ENCODE peak calls at places on chromosomes 12 and 14, in seven cellular contexts. D is omental fat pad, P is GM12865, C is stomach, Z is GM20000, S is esophagus squamous epithelium, L is cardiac muscle cell. I is an unnamed sample.
A peak's percentile ranks its signal among the peaks of the same experiment; 100 is the strongest.

GRCh38 chr14:91058017-91058675 is 2.3 kb downstream of the RPS6KA5 start:
- DNase-seq in P (no peak), S (no peak), C (no peak), D (no peak), L (no peak), Z (no peak), I (no peak)

GRCh38 chr14:91509083-91509877 is 830 bp downstream of the PPP4R3A start:
- DNase-seq in P (peak; percentile 45), Z (peak; percentile 53), L (peak; percentile 63), D (no peak), S (no peak), C (peak; percentile 39), I (peak; percentile 44)

GRCh38 chr14:69090187-69090789 is 62.6 kb downstream of the DCAF5 start:
- DNase-seq in P (peak; percentile 46), D (no peak), L (peak; percentile 45), S (no peak), Z (no peak), C (no peak), I (peak; percentile 51)

GRCh38 chr12:63989301-63989845 is 144.9 kb downstream of the SRGAP1 start:
- DNase-seq in S (no peak), D (no peak), Z (no peak), L (no peak), C (peak; percentile 28), P (no peak), I (no peak)

GRCh38 chr12:98126637-98127335 is 388.6 kb upstream of the TMPO start:
- DNase-seq in P (no peak), Z (no peak), L (no peak), D (no peak), C (no peak), S (no peak), I (no peak)

GRCh38 chr12:93526786-93527428 is 45.6 kb upstream of the SOCS2 start:
- DNase-seq in Z (no peak), C (no peak), S (no peak), D (no peak), L (peak; percentile 19), P (no peak), I (no peak)

GRCh38 chr14:66380143-66380542 is 106.0 kb upstream of the CCDC196 start:
- DNase-seq in L (no peak), P (no peak), S (no peak), Z (no peak), C (peak; percentile 60), D (no peak), I (no peak)

GRCh38 chr12:46585854-46586621 is 213.5 kb upstream of the SLC38A2 start:
- DNase-seq in L (peak; percentile 46), C (peak; percentile 72), Z (no peak), D (no peak), S (no peak), P (peak; percentile 71), I (peak; percentile 49)

GRCh38 chr14:63248211-63248610 is 44.0 kb downstream of the RHOJ start:
- DNase-seq in L (no peak), D (no peak), P (no peak), S (no peak), Z (no peak), C (no peak), I (no peak)

GRCh38 chr12:104333692-104334255 is 30.2 kb downstream of the EID3 start:
- DNase-seq in Z (no peak), S (no peak), P (no peak), C (no peak), D (no peak), L (no peak), I (no peak)

GRCh38 chr12:44930972-44931600 is 55.0 kb upstream of the NELL2 start:
- DNase-seq in L (peak; percentile 89), S (no peak), C (no peak), Z (peak; percentile 17), D (no peak), P (peak; percentile 36), I (no peak)

GRCh38 chr14:89237923-89238529 is 179.0 kb downstream of the FOXN3 start:
- DNase-seq in D (no peak), S (no peak), Z (no peak), C (no peak), L (no peak), P (no peak), I (no peak)

GRCh38 chr12:59429766-59430165 is 166.1 kb upstream of the SLC16A7 start:
- DNase-seq in D (no peak), C (no peak), P (no peak), S (no peak), L (no peak), Z (no peak), I (no peak)

GRCh38 chr12:93778306-93778705 is 101.1 kb downstream of the CRADD start:
- DNase-seq in L (no peak), P (no peak), C (no peak), D (no peak), Z (no peak), S (no peak), I (no peak)

GRCh38 chr12:20220339-20220738 is 148.0 kb upstream of the PDE3A start:
- DNase-seq in C (no peak), S (no peak), Z (peak; percentile 16), P (peak; percentile 50), L (no peak), D (no peak), I (no peak)

GRCh38 chr12:34396006-34396860 is 373.9 kb downstream of the ALG10 start:
- DNase-seq in D (peak; percentile 8), S (no peak), L (no peak), Z (peak; percentile 0), C (peak; percentile 7), P (no peak), I (no peak)

GRCh38 chr12:34396861-34397590 is 374.7 kb downstream of the ALG10 start:
- DNase-seq in Z (peak; percentile 0), P (no peak), C (peak; percentile 5), D (no peak), S (no peak), L (no peak), I (no peak)

GRCh38 chr12:34398706-34399630 is 376.7 kb downstream of the ALG10 start:
- DNase-seq in S (no peak), P (no peak), L (no peak), C (peak; percentile 16), D (peak; percentile 16), Z (peak; percentile 0), I (no peak)

GRCh38 chr12:34398366-34398705 is 376.0 kb downstream of the ALG10 start:
- DNase-seq in C (peak; percentile 16), Z (peak; percentile 0), P (no peak), L (no peak), S (no peak), D (peak; percentile 12), I (no peak)

DNA sequence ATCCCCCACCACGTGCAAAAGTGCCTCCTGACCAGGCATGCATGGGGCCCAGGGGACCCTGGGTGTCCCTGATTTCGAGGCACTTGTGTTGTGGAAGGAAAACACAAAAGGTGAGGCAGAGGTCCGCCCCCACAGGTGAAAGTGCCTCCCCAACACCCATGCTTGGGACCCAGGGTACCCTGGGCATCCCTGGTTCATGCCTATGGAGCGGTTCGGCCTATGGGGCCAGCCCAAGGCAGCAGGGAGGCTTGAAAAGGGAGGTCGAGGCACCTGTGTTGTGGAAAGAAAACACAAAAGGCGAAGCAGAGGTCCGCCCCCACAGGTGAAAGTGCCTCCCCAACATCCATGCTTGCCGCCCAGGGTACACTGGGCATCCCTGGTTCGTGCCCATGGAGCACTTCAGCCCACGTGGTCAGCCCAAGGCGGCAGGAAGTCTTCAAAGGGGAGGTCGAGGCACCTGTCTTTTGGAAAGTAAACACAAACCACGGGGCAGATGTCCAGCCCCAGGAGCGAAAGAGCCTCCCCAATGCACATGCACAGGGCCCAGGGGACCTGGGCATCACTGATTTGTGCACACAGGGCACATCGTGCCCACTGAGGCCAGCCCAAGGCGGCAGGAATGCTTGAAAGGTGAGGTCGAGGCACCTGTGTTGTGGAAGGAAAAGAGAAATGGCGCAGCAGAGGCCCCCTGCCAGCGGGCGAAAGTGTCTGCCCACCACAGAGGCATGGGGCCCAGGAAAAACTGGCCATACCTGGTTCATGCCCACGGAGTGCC is 375.5 kb downstream of the ALG10 start:
- DNase-seq in S (no peak), D (peak; percentile 16), P (no peak), C (peak; percentile 17), L (no peak), Z (peak; percentile 0), I (no peak)
- TF ChIP-seq CTCF in S (no peak), D (no peak), P (no peak), C (no peak), L (no peak), Z (no peak), I (no peak)

GRCh38 chr14:54447231-54447692 is 6.1 kb upstream of the CNIH1 start:
- DNase-seq in P (no peak), Z (no peak), S (no peak), C (peak; percentile 37), L (no peak), D (no peak), I (peak; percentile 14)
- TF ChIP-seq CTCF in P (no peak), Z (no peak), S (no peak), C (no peak), L (no peak), D (no peak), I (no peak)

DNA sequence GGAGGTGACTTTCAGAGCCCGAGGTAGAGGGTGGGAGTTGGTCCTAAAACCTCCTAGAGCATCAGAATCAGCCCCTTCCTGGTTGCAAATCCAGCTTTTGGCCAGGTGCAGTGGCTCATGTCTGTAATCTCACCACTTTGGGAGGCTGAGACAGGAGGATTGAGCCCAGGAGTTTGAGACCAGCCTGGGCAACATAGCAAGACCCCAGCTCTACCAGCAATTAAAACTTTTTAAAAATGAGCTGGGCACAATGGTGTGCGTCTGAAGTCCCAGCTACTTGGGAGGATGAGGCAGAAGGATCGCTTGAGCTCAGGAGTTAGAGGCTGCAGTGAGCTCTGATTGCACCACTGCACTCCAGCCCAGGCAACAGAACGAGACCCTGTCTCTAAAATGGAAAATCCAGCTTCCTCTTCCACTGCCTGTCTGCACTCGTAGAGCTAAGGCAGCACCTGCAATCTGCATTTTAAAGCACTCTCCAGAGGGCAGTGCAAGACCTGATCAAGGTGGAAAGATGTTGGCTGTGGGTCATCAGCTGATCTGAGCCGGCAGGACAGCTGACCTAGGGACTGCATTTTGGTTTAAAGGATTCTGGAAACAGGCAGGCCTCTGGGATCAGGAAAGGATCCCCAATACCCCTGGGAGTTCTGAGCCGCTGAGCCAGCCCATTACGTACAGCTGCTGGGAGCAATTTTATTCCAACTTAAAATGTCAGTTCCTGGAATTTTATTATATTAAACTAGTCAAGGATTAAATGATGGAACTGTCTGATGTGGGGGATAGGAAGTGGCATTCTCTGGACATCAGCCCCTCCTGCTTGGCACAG is 1.8 kb upstream of the TESC start:
- DNase-seq in P (no peak), C (no peak), S (no peak), L (no peak), D (no peak), Z (no peak), I (no peak)
- TF ChIP-seq CTCF in P (no peak), C (no peak), S (no peak), L (no peak), D (no peak), Z (no peak), I (no peak)

GRCh38 chr12:31008961-31009840 is 64.5 kb upstream of the DDX11 start:
- DNase-seq in Z (no peak), S (no peak), C (no peak), L (no peak), D (no peak), P (no peak), I (no peak)

GRCh38 chr12:31015215-31015614 is 58.4 kb upstream of the DDX11 start:
- DNase-seq in C (no peak), D (no peak), Z (no peak), S (no peak), L (no peak), P (no peak), I (no peak)

GRCh38 chr12:31009976-31010375 is 63.7 kb upstream of the DDX11 start:
- DNase-seq in D (no peak), C (no peak), P (no peak), Z (no peak), S (no peak), L (no peak), I (no peak)

GRCh38 chr12:31011336-31011735 is 62.3 kb upstream of the DDX11 start:
- DNase-seq in Z (no peak), C (no peak), L (no peak), D (no peak), S (no peak), P (no peak), I (no peak)

GRCh38 chr12:31011746-31012567 is 61.7 kb upstream of the DDX11 start:
- DNase-seq in P (no peak), Z (no peak), L (no peak), S (no peak), D (no peak), C (no peak), I (no peak)
- TF ChIP-seq CTCF in P (peak; percentile 35), Z (no peak), L (peak; percentile 30), S (no peak), D (no peak), C (no peak), I (no peak)